ENCODE peak calls at places on chromosomes 12 and 14, in nine cellular contexts. Q is ascending aorta; D is HuH-7; M is HTR-8/SVneo; V is activated T-cell treated with anti-CD3 and anti-CD28 coated beads, Interleukin-2, amount 50 U/mL, for 4 hours; S is G401; B is mucosa of gallbladder; O is mesothelial cell of epicardium; X is right atrium auricular region. Y is an unnamed sample.

GRCh38 chr14:69298131-69299071 is 38.4 kb downstream of the GALNT16 start:
- DNase-seq in Q (peak), D (no peak), M (no peak), V (no peak), S (no peak), B (no peak), O (no peak), X (no peak), Y (no peak)

GRCh38 chr12:90679674-90680073 is 275.3 kb downstream of the CCER1 start:
- DNase-seq in Q (no peak), D (no peak), M (no peak), V (no peak), S (no peak), B (no peak), O (no peak), X (no peak), Y (no peak)

GRCh38 chr14:79395061-79395460 is 816.2 kb downstream of the DIO2 start:
- DNase-seq in Q (no peak), D (no peak), M (no peak), V (no peak), S (no peak), B (no peak), O (no peak), X (no peak), Y (no peak)

GRCh38 chr12:117830471-117830870 is 138.3 kb downstream of the KSR2 start:
- DNase-seq in Q (no peak), D (no peak), M (no peak), V (no peak), S (no peak), B (no peak), O (no peak), X (no peak), Y (no peak)

GRCh38 chr12:61654698-61655097 is 605.5 kb upstream of the USP15 start:
- DNase-seq in Q (no peak), D (no peak), M (no peak), V (no peak), S (no peak), B (no peak), O (no peak), X (no peak), Y (peak)

GRCh38 chr12:103470664-103471063 is 25.1 kb downstream of the C12orf42 start:
- DNase-seq in Q (no peak), D (no peak), M (no peak), V (no peak), S (no peak), B (no peak), O (no peak), X (no peak), Y (no peak)

GRCh38 chr14:74612346-74613021 is 447 bp upstream of the LTBP2 start:
- DNase-seq in Q (peak), D (peak), M (peak), V (peak), S (peak), B (peak), O (peak), X (no peak), Y (peak)

GRCh38 chr12:57211791-57212700 is 4.5 kb upstream of the NXPH4 start:
- DNase-seq in Q (no peak), D (no peak), M (no peak), V (no peak), S (no peak), B (no peak), O (no peak), X (no peak), Y (no peak)

GRCh38 chr12:95762123-95762785 is 28.3 kb downstream of the NTN4 start:
- DNase-seq in Q (no peak), D (peak), M (no peak), V (no peak), S (no peak), B (no peak), O (no peak), X (no peak), Y (no peak)

GRCh38 chr12:105814283-105814682 is 324.5 kb downstream of the NUAK1 start:
- DNase-seq in Q (no peak), D (no peak), M (no peak), V (no peak), S (peak), B (no peak), O (no peak), X (no peak), Y (peak)

GRCh38 chr14:32472081-32472480 is 143.0 kb downstream of the AKAP6 start:
- DNase-seq in Q (no peak), D (no peak), M (no peak), V (no peak), S (no peak), B (no peak), O (no peak), X (no peak), Y (no peak)

GRCh38 chr12:7542813-7543212 is 39.2 kb upstream of the CD163 start:
- DNase-seq in Q (no peak), D (no peak), M (no peak), V (no peak), S (no peak), B (no peak), O (no peak), X (no peak), Y (no peak)